ENCODE peak calls at places on chromosomes 13 and 19, in four cellular contexts. D, U, N and L are unnamed samples.

GRCh38 chr13:107901996-107902562 is 313.3 kb downstream of the LIG4 start:
- DNase-seq in N (no peak), U (no peak), D (no peak), L (no peak)

GRCh38 chr13:97435297-97435682 is 1.3 kb downstream of the RAP2A start:
- DNase-seq in D (no peak), N (no peak), U (no peak), L (no peak)

GRCh38 chr19:2732157-2732725 is 7.6 kb downstream of the SLC39A3 start:
- DNase-seq in U (no peak), D (no peak), N (no peak), L (no peak)

GRCh38 chr19:58563034-58563573 is 4.7 kb upstream of the UBE2M start:
- DNase-seq in D (no peak), N (peak), U (no peak), L (peak)

GRCh38 chr13:79402074-79402635 is 3.9 kb downstream of the RBM26 start:
- DNase-seq in U (no peak), D (no peak), N (no peak), L (no peak)

GRCh38 chr19:45294291-45295029 is 28.2 kb downstream of the CKM start:
- DNase-seq in D (no peak), U (peak), N (peak), L (no peak)

GRCh38 chr19:12703056-12703455 is 6.6 kb upstream of the FBXW9 start:
- DNase-seq in N (no peak), D (no peak), U (no peak), L (no peak)

GRCh38 chr13:28408235-28408848 is 86.6 kb downstream of the FLT1 start:
- DNase-seq in D (no peak), N (peak), U (no peak), L (peak)

GRCh38 chr19:48826606-48827020 is 9.7 kb downstream of the HSD17B14 start:
- DNase-seq in D (peak), N (peak), U (no peak), L (no peak)

DNA sequence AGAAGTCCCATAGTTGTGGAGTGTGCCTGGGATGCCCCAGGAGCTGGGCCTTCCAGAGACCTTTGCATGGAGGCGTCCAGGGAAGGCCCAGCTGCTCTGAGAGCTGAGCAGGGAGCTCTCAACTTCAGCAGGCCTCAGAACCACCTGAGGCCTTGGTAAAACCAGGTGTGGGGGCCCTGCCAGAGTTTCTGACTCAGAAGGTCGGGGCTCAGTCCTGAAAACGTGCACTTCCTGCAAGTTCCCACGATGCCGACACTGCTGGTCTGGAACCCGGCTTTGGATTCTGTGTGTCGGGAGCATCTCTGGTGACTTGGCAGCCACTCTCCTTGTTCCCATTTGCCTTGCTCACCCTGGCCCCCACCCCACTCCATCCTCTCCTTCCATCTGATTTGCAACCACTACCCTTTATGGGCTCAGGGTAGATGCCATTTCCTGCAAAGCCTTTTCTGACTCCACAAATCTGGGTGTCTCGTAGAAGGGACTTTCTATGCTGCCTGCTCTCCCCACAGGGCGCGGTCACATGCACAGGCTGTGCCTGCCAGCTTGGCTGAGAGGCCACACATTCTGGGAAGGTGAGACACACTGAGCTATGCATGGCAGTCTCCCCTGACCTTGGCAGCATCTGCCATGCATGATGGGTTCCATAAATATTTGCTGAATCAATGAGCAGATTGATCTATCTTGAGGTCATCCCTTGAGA is 244.7 kb downstream of the COL4A1 start:
- DNase-seq in N (peak), U (peak), D (no peak), L (no peak)
- TF ChIP-seq POLR2A in N (no peak), U (no peak), D (no peak), L (no peak)

DNA sequence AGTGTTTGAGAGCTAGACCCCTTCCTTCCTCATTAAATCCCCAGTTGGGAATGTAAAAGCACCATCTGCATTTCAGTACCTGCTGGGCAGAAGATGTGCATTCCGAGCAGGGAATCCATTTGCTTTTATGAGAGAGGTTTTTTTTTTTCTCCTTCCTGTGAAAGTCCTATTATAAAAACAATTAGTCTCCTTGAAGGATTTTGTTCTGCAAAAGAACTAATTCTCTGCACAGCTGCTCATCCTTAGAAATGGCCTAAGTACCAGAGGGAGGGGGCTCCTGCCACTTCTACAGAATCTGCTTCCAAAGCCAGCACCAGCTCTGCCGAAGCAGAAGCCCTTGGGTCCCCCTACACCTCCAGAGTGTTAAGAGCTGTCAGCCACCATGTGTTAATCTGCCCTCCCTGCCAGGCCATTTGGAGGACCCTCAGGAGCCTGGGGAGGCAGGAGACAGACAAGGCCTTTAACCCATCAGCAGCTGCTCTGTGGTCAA is 36.4 kb upstream of the SERPINE3 start:
- DNase-seq in U (no peak), D (no peak), N (no peak), L (no peak)
- H3K27ac ChIP-seq in U (no peak), D (no peak), N (no peak), L (no peak)

DNA sequence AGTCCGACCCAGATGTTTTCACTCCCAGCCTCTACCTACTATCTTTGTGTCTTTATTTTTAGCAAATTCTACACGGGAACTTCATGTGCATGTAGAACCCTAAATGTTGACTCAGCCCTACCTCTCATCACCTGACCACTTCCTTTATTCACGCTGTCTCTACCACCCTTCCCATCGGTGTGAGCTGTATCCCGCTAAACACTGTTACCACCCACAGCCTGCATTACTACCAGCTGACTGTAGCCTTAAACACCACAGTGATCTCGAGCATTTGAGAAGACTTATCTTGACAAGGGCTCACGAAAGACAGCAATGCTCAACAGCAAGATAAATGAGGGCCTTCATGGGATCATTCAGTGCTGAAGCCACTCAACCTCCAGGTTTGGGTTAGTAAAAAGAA is 15.1 kb downstream of the NCR1 start:
- DNase-seq in N (no peak), U (no peak), D (no peak), L (no peak)
- TF ChIP-seq POLR2A in N (no peak), U (no peak), D (no peak), L (no peak)

GRCh38 chr19:17758528-17758927 is 7.3 kb downstream of the FCHO1 start:
- DNase-seq in N (no peak), D (no peak), U (no peak), L (no peak)
- H3K27ac ChIP-seq in N (no peak), D (no peak), U (no peak), L (no peak)